ENCODE peak calls at places on chromosomes 13 and 19, in five cellular contexts. T is adrenal gland, O is H1, J is stomach, U is H54. L is an unnamed sample.

GRCh38 chr13:98004107-98004506 is 50.6 kb downstream of the IPO5 start:
- DNase-seq in T (no peak), O (no peak), J (no peak), U (no peak), L (no peak)

GRCh38 chr13:112204376-112204775 is 137.4 kb downstream of the SOX1 start:
- DNase-seq in T (no peak), O (no peak), J (no peak), U (no peak), L (no peak)

GRCh38 chr19:32231020-32231419 is 114.4 kb upstream of the ZNF507 start:
- DNase-seq in T (no peak), O (no peak), J (no peak), U (no peak), L (no peak)

GRCh38 chr19:16200038-16200775 is 2.5 kb downstream of the AP1M1 start:
- DNase-seq in T (no peak), O (no peak), J (no peak), U (no peak), L (peak; percentile 18)

GRCh38 chr13:101307181-101307701 is 109.1 kb downstream of the NALCN start:
- DNase-seq in T (no peak), O (no peak), J (no peak), U (no peak), L (no peak)

GRCh38 chr19:58181902-58182576 is 822 bp upstream of the ZNF274 start:
- DNase-seq in T (peak; percentile 14), O (no peak), J (peak; percentile 27), U (peak; percentile 66), L (peak; percentile 89)

GRCh38 chr13:29581666-29582065 is 13.8 kb downstream of the SLC7A1 start:
- DNase-seq in T (no peak), O (no peak), J (no peak), U (no peak), L (peak; percentile 17)

GRCh38 chr13:74966814-74967213 is 515.2 kb downstream of the TBC1D4 start:
- DNase-seq in T (no peak), O (no peak), J (no peak), U (no peak), L (no peak)

GRCh38 chr13:36820222-36820621 is 1.2 kb downstream of the RFXAP start:
- DNase-seq in T (no peak), O (no peak), J (no peak), U (no peak), L (peak; percentile 48)

GRCh38 chr13:26538363-26539317 is 18.8 kb upstream of the WASF3 start:
- DNase-seq in T (no peak), O (no peak), J (no peak), U (no peak), L (no peak)

GRCh38 chr13:26051231-26052135 is at the start of gene SHISA2:
- DNase-seq in T (no peak), O (peak; percentile 43), J (peak; percentile 45), U (no peak), L (peak; percentile 6)

GRCh38 chr19:18386543-18387251 is 739 bp downstream of the GDF15 start:
- DNase-seq in T (no peak), O (no peak), J (no peak), U (no peak), L (peak; percentile 77)

GRCh38 chr19:7868671-7869452 is 5.3 kb downstream of the PRR36 start:
- DNase-seq in T (peak; percentile 93), O (peak; percentile 82), J (peak; percentile 84), U (peak; percentile 87), L (peak; percentile 89)

GRCh38 chr19:6718741-6719539 is 1.5 kb downstream of the C3 start:
- DNase-seq in T (peak; percentile 87), O (no peak), J (no peak), U (no peak), L (peak; percentile 63)

GRCh38 chr13:37102896-37103295 is 2.6 kb downstream of the CSNK1A1L start:
- DNase-seq in T (no peak), O (no peak), J (no peak), U (no peak), L (no peak)

GRCh38 chr13:105991622-105992254 is 543.7 kb downstream of the EFNB2 start:
- DNase-seq in T (no peak), O (no peak), J (peak; percentile 61), U (no peak), L (no peak)

GRCh38 chr13:114119196-114119595 is 13.2 kb downstream of the RASA3 start:
- DNase-seq in T (no peak), O (no peak), J (no peak), U (peak; percentile 93), L (no peak)

GRCh38 chr13:30192320-30193093 is 114.8 kb downstream of the KATNAL1 start:
- DNase-seq in T (no peak), O (no peak), J (no peak), U (no peak), L (no peak)

GRCh38 chr13:40146586-40147240 is 491.3 kb downstream of the COG6 start:
- DNase-seq in T (no peak), O (no peak), J (no peak), U (no peak), L (no peak)

GRCh38 chr19:39047076-39047475 is 14.7 kb upstream of the FBXO27 start:
- DNase-seq in T (no peak), O (no peak), J (no peak), U (no peak), L (no peak)

GRCh38 chr19:17075860-17076538 is 422 bp downstream of the MYO9B start:
- DNase-seq in T (peak; percentile 49), O (no peak), J (peak; percentile 37), U (no peak), L (peak; percentile 76)

GRCh38 chr13:80830431-80830830 is 489.5 kb upstream of the SPRY2 start:
- DNase-seq in T (no peak), O (no peak), J (no peak), U (no peak), L (no peak)

GRCh38 chr19:49746206-49746958 is 16.7 kb downstream of the TSKS start:
- DNase-seq in T (peak; percentile 70), O (peak; percentile 97), J (peak; percentile 29), U (no peak), L (peak; percentile 75)

GRCh38 chr19:15025237-15025636 is 24.0 kb upstream of the CASP14 start:
- DNase-seq in T (peak; percentile 8), O (no peak), J (no peak), U (peak; percentile 50), L (no peak)

GRCh38 chr13:51235756-51236564 is 13.8 kb downstream of the FAM124A start:
- DNase-seq in T (no peak), O (no peak), J (no peak), U (no peak), L (no peak)

GRCh38 chr19:46232029-46232428 is 2.5 kb downstream of the IGFL1 start:
- DNase-seq in T (no peak), O (no peak), J (peak; percentile 45), U (no peak), L (no peak)

GRCh38 chr13:36418022-36418805 is 14.1 kb upstream of the CCNA1 start:
- DNase-seq in T (no peak), O (no peak), J (no peak), U (no peak), L (peak; percentile 43)

GRCh38 chr19:5076440-5077208 is 107.7 kb downstream of the KDM4B start:
- DNase-seq in T (no peak), O (no peak), J (no peak), U (no peak), L (no peak)

GRCh38 chr19:55244004-55244680 is 14.7 kb downstream of the PPP6R1 start:
- DNase-seq in T (no peak), O (no peak), J (no peak), U (no peak), L (no peak)

GRCh38 chr13:80955487-80955886 is 614.6 kb upstream of the SPRY2 start:
- DNase-seq in T (no peak), O (no peak), J (no peak), U (no peak), L (no peak)

GRCh38 chr13:45315520-45316167 is 25.3 kb downstream of the TPT1 start:
- DNase-seq in T (no peak), O (no peak), J (no peak), U (no peak), L (no peak)

GRCh38 chr13:40026741-40027140 is 371.3 kb downstream of the COG6 start:
- DNase-seq in T (no peak), O (no peak), J (no peak), U (no peak), L (no peak)

GRCh38 chr19:52336117-52336811 is at the start of gene ZNF610:
- DNase-seq in T (peak; percentile 89), O (peak; percentile 68), J (peak; percentile 88), U (peak; percentile 68), L (peak; percentile 70)

GRCh38 chr13:111005364-111005763 is 90.5 kb upstream of the ANKRD10 start:
- DNase-seq in T (no peak), O (no peak), J (no peak), U (peak; percentile 43), L (no peak)
- TF ChIP-seq POLR2A in T (no peak), O (no peak), J (no peak), U (no peak), L (no peak)

DNA sequence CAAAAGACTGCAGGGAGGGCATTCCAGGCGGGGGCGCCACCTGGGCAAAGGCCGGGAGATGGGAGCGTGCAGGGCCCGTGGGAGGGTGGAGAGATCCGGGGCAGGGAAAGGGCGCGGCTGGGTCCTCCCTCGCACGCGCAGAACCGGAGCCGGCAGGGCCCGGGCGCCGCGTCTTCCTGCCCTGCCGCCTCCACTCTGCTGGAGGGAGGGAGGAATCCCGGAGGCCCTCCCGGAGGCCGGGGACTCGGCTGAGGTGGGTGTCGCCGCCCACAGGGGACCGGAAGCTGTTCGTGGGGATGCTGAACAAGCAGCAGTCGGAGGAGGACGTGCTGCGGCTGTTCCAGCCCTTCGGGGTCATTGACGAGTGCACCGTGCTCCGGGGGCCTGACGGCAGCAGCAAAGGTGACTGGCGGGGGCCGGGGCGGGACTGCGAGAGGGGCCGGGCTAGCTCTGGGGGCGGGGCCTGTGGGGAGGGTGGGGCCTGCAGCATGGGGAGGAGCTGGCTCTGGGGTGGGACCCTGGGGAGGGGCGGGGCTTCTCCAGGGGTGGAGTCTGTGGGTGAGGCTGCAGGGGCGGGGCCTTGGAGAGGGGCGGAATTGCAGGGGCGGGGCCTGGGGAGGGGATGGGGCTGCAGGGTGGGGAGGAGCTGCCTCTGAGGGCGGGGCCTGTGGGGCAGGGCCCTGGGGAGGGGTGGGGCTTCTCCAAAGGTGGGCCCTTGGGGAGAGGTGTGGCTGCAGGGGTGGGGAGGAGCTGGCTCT is 51.3 kb downstream of the CELF5 start:
- DNase-seq in T (peak; percentile 62), O (peak; percentile 93), J (peak; percentile 84), U (peak; percentile 90), L (peak; percentile 84)
- TF ChIP-seq POLR2A in T (no peak), O (no peak), J (no peak), U (peak; percentile 54), L (no peak)

GRCh38 chr13:102394158-102395053 is 7.4 kb downstream of the FGF14 start:
- DNase-seq in T (peak; percentile 95), O (peak; percentile 91), J (peak; percentile 90), U (no peak), L (peak; percentile 94)
- TF ChIP-seq POLR2A in T (no peak), O (peak; percentile 80), J (no peak), U (no peak), L (peak; percentile 66)

GRCh38 chr13:76472916-76473315 is 413.3 kb downstream of the KCTD12 start:
- DNase-seq in T (no peak), O (no peak), J (no peak), U (no peak), L (no peak)

GRCh38 chr13:76471486-76471885 is 414.7 kb downstream of the KCTD12 start:
- DNase-seq in T (no peak), O (no peak), J (no peak), U (no peak), L (no peak)

GRCh38 chr13:76470991-76471390 is 415.2 kb downstream of the KCTD12 start:
- DNase-seq in T (no peak), O (no peak), J (no peak), U (no peak), L (no peak)

GRCh38 chr13:76474356-76474755 is 411.8 kb downstream of the KCTD12 start:
- DNase-seq in T (no peak), O (no peak), J (no peak), U (no peak), L (no peak)

GRCh38 chr13:76473552-76474134 is 412.6 kb downstream of the KCTD12 start:
- DNase-seq in T (peak; percentile 72), O (peak; percentile 51), J (peak; percentile 74), U (peak; percentile 21), L (peak; percentile 93)
- TF ChIP-seq POLR2A in T (no peak), O (no peak), J (no peak), U (no peak), L (no peak)